ENCODE peak calls at places on chromosome 21, in nine cellular contexts. P, S, V, Y, H, J, X, C and L are unnamed samples.

GRCh38 chr21:15953551-15954116 is 223.9 kb downstream of the USP25 start:
- DNase-seq in P (no peak), S (no peak), V (no peak), Y (no peak), H (no peak), J (no peak), X (no peak), C (no peak), L (no peak)

GRCh38 chr21:22231013-22231412 is 1232.8 kb downstream of the NCAM2 start:
- DNase-seq in P (no peak), S (no peak), V (no peak), Y (no peak), H (no peak), J (no peak), X (no peak), C (no peak), L (no peak)

GRCh38 chr21:34762761-34763160 is 94.0 kb downstream of the CLIC6 start:
- DNase-seq in P (no peak), S (peak; percentile 53), V (no peak), Y (peak; percentile 35), H (no peak), J (no peak), X (no peak), C (no peak), L (no peak)

GRCh38 chr21:41433566-41433965 is 7.5 kb downstream of the MX1 start:
- DNase-seq in P (no peak), S (no peak), V (no peak), Y (no peak), H (no peak), J (no peak), X (no peak), C (no peak), L (no peak)

GRCh38 chr21:27476696-27477095 is 509.8 kb upstream of the ADAMTS5 start:
- DNase-seq in P (no peak), S (no peak), V (peak; percentile 23), Y (peak; percentile 53), H (no peak), J (no peak), X (no peak), C (no peak), L (no peak)

GRCh38 chr21:42582422-42583149 is 68.9 kb downstream of the SLC37A1 start:
- DNase-seq in P (no peak), S (no peak), V (no peak), Y (no peak), H (peak; percentile 30), J (peak; percentile 36), X (no peak), C (no peak), L (no peak)

GRCh38 chr21:17650301-17650700 is 37.6 kb upstream of the BTG3 start:
- DNase-seq in P (no peak), S (no peak), V (no peak), Y (no peak), H (no peak), J (no peak), X (no peak), C (no peak), L (no peak)

GRCh38 chr21:32377506-32377905 is 15.3 kb downstream of the URB1 start:
- DNase-seq in P (no peak), S (no peak), V (no peak), Y (no peak), H (no peak), J (no peak), X (no peak), C (no peak), L (no peak)

GRCh38 chr21:42227909-42228708 is 9.2 kb downstream of the ABCG1 start:
- DNase-seq in P (peak; percentile 81), S (peak; percentile 62), V (peak; percentile 45), Y (peak; percentile 82), H (peak; percentile 95), J (no peak), X (peak; percentile 95), C (peak; percentile 96), L (peak; percentile 71)

GRCh38 chr21:22725436-22725835 is 1727.2 kb downstream of the NCAM2 start:
- DNase-seq in P (no peak), S (no peak), V (no peak), Y (no peak), H (no peak), J (no peak), X (no peak), C (no peak), L (no peak)

GRCh38 chr21:16928439-16928838 is 584.4 kb upstream of the CXADR start:
- DNase-seq in P (no peak), S (no peak), V (no peak), Y (no peak), H (no peak), J (no peak), X (no peak), C (no peak), L (no peak)